ENCODE peak calls at places on chromosomes 2 and 18, in six cellular contexts. One of them, this sample, is unnamed.

GRCh38 chr2:181374741-181375675 is 82.2 kb upstream of the ITGA4 start:
- DNase-seq in uterus: no peak
- DNase-seq in CD8-positive, alpha-beta memory T cell: no peak
- DNase-seq in GM23248: peak; percentile 67
- DNase-seq in GM23338: no peak
- DNase-seq in heart left ventricle: no peak
- DNase-seq in this sample: no peak

GRCh38 chr2:37692731-37693130 is 21.3 kb upstream of the CDC42EP3 start:
- DNase-seq in uterus: no peak
- DNase-seq in CD8-positive, alpha-beta memory T cell: no peak
- DNase-seq in GM23248: no peak
- DNase-seq in GM23338: no peak
- DNase-seq in heart left ventricle: no peak
- DNase-seq in this sample: no peak

GRCh38 chr2:174248187-174248997 is at the start of gene OLA1:
- DNase-seq in uterus: peak; percentile 92
- DNase-seq in CD8-positive, alpha-beta memory T cell: peak; percentile 95
- DNase-seq in GM23248: peak; percentile 98
- DNase-seq in GM23338: peak; percentile 98
- DNase-seq in heart left ventricle: peak; percentile 94
- DNase-seq in this sample: peak; percentile 86

GRCh38 chr2:233460726-233461431 is 105.7 kb downstream of the USP40 start:
- DNase-seq in uterus: no peak
- DNase-seq in CD8-positive, alpha-beta memory T cell: no peak
- DNase-seq in GM23248: no peak
- DNase-seq in GM23338: no peak
- DNase-seq in heart left ventricle: no peak
- DNase-seq in this sample: no peak

GRCh38 chr2:171923206-171923605 is 945 bp downstream of the HAT1 start:
- DNase-seq in uterus: no peak
- DNase-seq in CD8-positive, alpha-beta memory T cell: no peak
- DNase-seq in GM23248: peak; percentile 71
- DNase-seq in GM23338: peak; percentile 6
- DNase-seq in heart left ventricle: no peak
- DNase-seq in this sample: peak; percentile 46

GRCh38 chr2:100017633-100018032 is 124.8 kb downstream of the AFF3 start:
- DNase-seq in uterus: no peak
- DNase-seq in CD8-positive, alpha-beta memory T cell: no peak
- DNase-seq in GM23248: peak; percentile 70
- DNase-seq in GM23338: no peak
- DNase-seq in heart left ventricle: no peak
- DNase-seq in this sample: no peak

GRCh38 chr2:64938607-64939285 is 50.5 kb upstream of the SLC1A4 start:
- DNase-seq in uterus: no peak
- DNase-seq in CD8-positive, alpha-beta memory T cell: no peak
- DNase-seq in GM23248: no peak
- DNase-seq in GM23338: no peak
- DNase-seq in heart left ventricle: no peak
- DNase-seq in this sample: no peak

GRCh38 chr2:173997269-173997668 is 32.1 kb upstream of the SP3 start:
- DNase-seq in uterus: peak; percentile 85
- DNase-seq in CD8-positive, alpha-beta memory T cell: no peak
- DNase-seq in GM23248: peak; percentile 65
- DNase-seq in GM23338: no peak
- DNase-seq in heart left ventricle: peak; percentile 77
- DNase-seq in this sample: no peak

GRCh38 chr18:78021196-78021595 is 771.5 kb downstream of the GALR1 start:
- DNase-seq in uterus: no peak
- DNase-seq in CD8-positive, alpha-beta memory T cell: no peak
- DNase-seq in GM23248: no peak
- DNase-seq in GM23338: no peak
- DNase-seq in heart left ventricle: no peak
- DNase-seq in this sample: no peak

GRCh38 chr18:39313992-39314391 is 1748.4 kb upstream of the CELF4 start:
- DNase-seq in uterus: no peak
- DNase-seq in CD8-positive, alpha-beta memory T cell: no peak
- DNase-seq in GM23248: no peak
- DNase-seq in GM23338: no peak
- DNase-seq in heart left ventricle: no peak
- DNase-seq in this sample: no peak

GRCh38 chr2:19799881-19800780 is 101.7 kb downstream of the TTC32 start:
- DNase-seq in uterus: no peak
- DNase-seq in CD8-positive, alpha-beta memory T cell: no peak
- DNase-seq in GM23248: peak; percentile 3
- DNase-seq in GM23338: no peak
- DNase-seq in heart left ventricle: no peak
- DNase-seq in this sample: no peak

GRCh38 chr2:208363485-208363884 is 43.1 kb upstream of the PTH2R start:
- DNase-seq in uterus: no peak
- DNase-seq in CD8-positive, alpha-beta memory T cell: no peak
- DNase-seq in GM23248: peak; percentile 82
- DNase-seq in GM23338: no peak
- DNase-seq in heart left ventricle: no peak
- DNase-seq in this sample: peak; percentile 40

DNA sequence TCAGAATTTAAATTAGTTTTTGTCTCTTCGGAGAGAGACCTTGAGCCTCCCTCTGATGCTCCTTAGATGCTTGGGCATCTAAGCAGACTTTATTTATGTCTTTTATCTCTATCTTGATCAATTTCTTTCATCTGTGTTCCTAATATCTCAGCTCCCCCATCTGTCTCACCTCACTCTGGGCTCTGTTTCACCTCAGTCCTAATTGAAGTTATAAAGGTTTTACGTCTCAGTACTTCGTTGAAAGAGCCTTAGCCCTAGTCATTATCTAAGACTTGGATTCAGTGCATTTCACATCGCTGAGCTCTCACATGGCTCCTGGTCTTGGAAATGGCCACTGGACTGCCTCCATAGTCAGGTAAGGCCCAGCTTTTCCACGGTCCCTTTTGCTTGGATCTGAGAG is 13.8 kb upstream of the CTLA4 start:
- DNase-seq in uterus: no peak
- DNase-seq in CD8-positive, alpha-beta memory T cell: no peak
- DNase-seq in GM23248: no peak
- DNase-seq in GM23338: no peak
- DNase-seq in heart left ventricle: no peak
- DNase-seq in this sample: no peak
- H3K27ac ChIP-seq in uterus: no peak overlapping the region
- H3K27ac ChIP-seq in CD8-positive, alpha-beta memory T cell: no peak overlapping the region
- H3K27ac ChIP-seq in GM23248: no peak overlapping the region
- H3K27ac ChIP-seq in GM23338: no peak overlapping the region
- H3K27ac ChIP-seq in heart left ventricle: no peak overlapping the region
- H3K27ac ChIP-seq in this sample: no peak overlapping the region

DNA sequence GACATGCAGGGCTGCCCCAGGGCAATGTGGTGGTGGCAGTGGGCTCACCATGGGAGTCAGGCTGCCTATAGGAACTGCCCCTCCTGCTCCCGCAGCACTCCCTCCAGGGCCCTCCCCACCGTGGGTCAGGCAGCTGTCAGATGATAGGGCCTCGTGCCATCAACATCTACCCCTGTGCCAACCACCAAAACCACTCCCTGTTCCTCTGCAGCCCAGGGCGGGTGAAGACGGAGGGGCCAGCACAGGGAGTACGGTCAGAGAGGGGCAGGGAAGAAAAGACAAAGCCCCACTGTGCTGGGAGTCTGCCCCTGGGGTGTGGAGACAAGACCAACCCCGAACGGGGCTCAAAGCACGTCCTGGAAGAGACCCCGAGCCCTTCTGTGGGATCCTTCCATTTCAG is 97.4 kb downstream of the TNS1 start:
- DNase-seq in uterus: peak; percentile 49
- DNase-seq in CD8-positive, alpha-beta memory T cell: no peak
- DNase-seq in GM23248: no peak
- DNase-seq in GM23338: no peak
- DNase-seq in heart left ventricle: peak; percentile 73
- DNase-seq in this sample: no peak
- H3K4me1 ChIP-seq in uterus: peaks cover 65% of the 10 kb centered on the region
- H3K4me1 ChIP-seq in CD8-positive, alpha-beta memory T cell: no peaks in the 10 kb centered on the region
- H3K4me1 ChIP-seq in GM23248: peaks cover 38% of the 10 kb centered on the region
- H3K4me1 ChIP-seq in GM23338: no peaks in the 10 kb centered on the region
- H3K4me1 ChIP-seq in heart left ventricle: peaks cover 100% of the 10 kb centered on the region
- H3K4me1 ChIP-seq in this sample: no peaks in the 10 kb centered on the region

DNA sequence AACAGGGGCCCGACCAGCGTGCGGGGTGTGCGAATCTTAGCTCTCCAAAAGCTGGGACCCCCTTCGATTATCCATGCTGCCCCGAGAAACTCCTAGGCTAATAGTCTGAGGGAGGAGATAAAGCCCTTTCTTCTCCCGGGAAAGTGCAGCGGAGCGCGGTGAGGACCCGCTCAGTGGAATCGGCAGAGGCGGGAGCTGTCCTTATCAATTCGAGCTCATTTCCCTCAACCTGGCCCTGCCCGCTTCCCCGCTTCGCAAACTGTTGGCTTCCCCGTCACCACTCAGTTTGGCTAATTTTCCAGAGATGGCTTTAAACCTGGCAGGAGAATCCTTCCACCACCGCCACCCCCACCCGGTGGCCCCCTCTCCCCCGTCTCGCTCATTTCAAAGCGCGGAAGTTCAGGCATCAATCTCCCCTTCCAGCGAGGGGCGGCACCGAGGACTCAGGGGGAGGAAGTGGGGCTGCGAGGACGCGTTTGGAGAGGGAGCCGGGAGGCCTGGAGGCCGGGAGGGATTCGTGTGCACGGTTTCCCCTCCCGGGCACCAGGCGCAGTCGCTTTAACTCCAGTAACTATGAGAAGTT is 1.6 kb downstream of the KLHL14 start:
- DNase-seq in uterus: no peak
- DNase-seq in CD8-positive, alpha-beta memory T cell: no peak
- DNase-seq in GM23248: no peak
- DNase-seq in GM23338: peak; percentile 63
- DNase-seq in heart left ventricle: no peak
- DNase-seq in this sample: no peak
- H3K27me3 ChIP-seq in uterus: no peaks in the 10 kb centered on the region
- H3K27me3 ChIP-seq in CD8-positive, alpha-beta memory T cell: peaks cover 5% of the 10 kb centered on the region
- H3K27me3 ChIP-seq in GM23248: peaks cover 37% of the 10 kb centered on the region
- H3K27me3 ChIP-seq in GM23338: peaks cover 79% of the 10 kb centered on the region
- H3K27me3 ChIP-seq in heart left ventricle: peaks cover 36% of the 10 kb centered on the region
- H3K27me3 ChIP-seq in this sample: peaks cover 69% of the 10 kb centered on the region

GRCh38 chr18:63427566-63427965 is 5.3 kb upstream of the VPS4B start:
- DNase-seq in uterus: no peak
- DNase-seq in CD8-positive, alpha-beta memory T cell: no peak
- DNase-seq in GM23248: no peak
- DNase-seq in GM23338: peak; percentile 51
- DNase-seq in heart left ventricle: no peak
- DNase-seq in this sample: peak; percentile 100
- H3K27ac ChIP-seq in uterus: no peak overlapping the region
- H3K27ac ChIP-seq in CD8-positive, alpha-beta memory T cell: no peak overlapping the region
- H3K27ac ChIP-seq in GM23248: no peak overlapping the region
- H3K27ac ChIP-seq in GM23338: no peak overlapping the region
- H3K27ac ChIP-seq in heart left ventricle: no peak overlapping the region
- H3K27ac ChIP-seq in this sample: peak overlapping the region; percentile 98

GRCh38 chr2:200380833-200381542 is 74.5 kb downstream of the SPATS2L start:
- DNase-seq in uterus: no peak
- DNase-seq in CD8-positive, alpha-beta memory T cell: no peak
- DNase-seq in GM23248: peak; percentile 75
- DNase-seq in GM23338: no peak
- DNase-seq in heart left ventricle: no peak
- DNase-seq in this sample: peak; percentile 79
- H3K4me1 ChIP-seq in uterus: peaks cover 4% of the 10 kb centered on the region
- H3K4me1 ChIP-seq in CD8-positive, alpha-beta memory T cell: peaks cover 25% of the 10 kb centered on the region
- H3K4me1 ChIP-seq in GM23248: peaks cover 51% of the 10 kb centered on the region
- H3K4me1 ChIP-seq in GM23338: peaks cover 80% of the 10 kb centered on the region
- H3K4me1 ChIP-seq in heart left ventricle: peaks cover 65% of the 10 kb centered on the region
- H3K4me1 ChIP-seq in this sample: peaks cover 31% of the 10 kb centered on the region

GRCh38 chr2:67652679-67653078 is 255.5 kb downstream of the ETAA1 start:
- DNase-seq in uterus: no peak
- DNase-seq in CD8-positive, alpha-beta memory T cell: no peak
- DNase-seq in GM23248: no peak
- DNase-seq in GM23338: no peak
- DNase-seq in heart left ventricle: no peak
- DNase-seq in this sample: no peak

GRCh38 chr2:67650292-67651133 is 253.4 kb downstream of the ETAA1 start:
- DNase-seq in uterus: peak; percentile 94
- DNase-seq in CD8-positive, alpha-beta memory T cell: no peak
- DNase-seq in GM23248: peak; percentile 95
- DNase-seq in GM23338: peak; percentile 90
- DNase-seq in heart left ventricle: peak; percentile 80
- DNase-seq in this sample: peak; percentile 69

GRCh38 chr2:67646714-67647333 is 249.7 kb downstream of the ETAA1 start:
- DNase-seq in uterus: no peak
- DNase-seq in CD8-positive, alpha-beta memory T cell: no peak
- DNase-seq in GM23248: no peak
- DNase-seq in GM23338: no peak
- DNase-seq in heart left ventricle: no peak
- DNase-seq in this sample: no peak

GRCh38 chr2:67645280-67646255 is 248.4 kb downstream of the ETAA1 start:
- DNase-seq in uterus: no peak
- DNase-seq in CD8-positive, alpha-beta memory T cell: no peak
- DNase-seq in GM23248: peak; percentile 32
- DNase-seq in GM23338: no peak
- DNase-seq in heart left ventricle: no peak
- DNase-seq in this sample: no peak

GRCh38 chr2:67649331-67650071 is 252.4 kb downstream of the ETAA1 start:
- DNase-seq in uterus: peak; percentile 49
- DNase-seq in CD8-positive, alpha-beta memory T cell: no peak
- DNase-seq in GM23248: peak; percentile 64
- DNase-seq in GM23338: no peak
- DNase-seq in heart left ventricle: peak; percentile 42
- DNase-seq in this sample: no peak
- H3K27me3 ChIP-seq in uterus: no peaks in the 10 kb centered on the region
- H3K27me3 ChIP-seq in CD8-positive, alpha-beta memory T cell: no peaks in the 10 kb centered on the region
- H3K27me3 ChIP-seq in GM23248: no peaks in the 10 kb centered on the region
- H3K27me3 ChIP-seq in GM23338: no peaks in the 10 kb centered on the region
- H3K27me3 ChIP-seq in heart left ventricle: no peaks in the 10 kb centered on the region
- H3K27me3 ChIP-seq in this sample: no peaks in the 10 kb centered on the region